ENCODE peak calls at places on chromosome 5, in ten cellular contexts. C is activated T-helper 1 cell treated with anti-CD3 and anti-CD28 coated beads, Interleukin-2, amount 50 U/mL, for 16 hours; F is lower leg skin; S is AG10803; L is adipocyte; Z is endodermal cell; A is skeletal muscle cell; R is brain microvascular endothelial cell; D is RWPE1; G is GM23248. W is an unnamed sample.

GRCh38 chr5:177429248-177430045 is 3.0 kb downstream of the GRK6 start:
- DNase-seq in L (no peak), Z (peak), A (no peak), C (peak), R (no peak), D (no peak), G (no peak), S (no peak), F (no peak), W (no peak)

GRCh38 chr5:175789670-175790069 is 81.7 kb upstream of the CPLX2 start:
- DNase-seq in C (no peak), F (no peak), G (no peak), Z (no peak), D (no peak), R (no peak), S (no peak), A (no peak), L (no peak), W (no peak)

GRCh38 chr5:159061834-159062530 is 37.7 kb downstream of the EBF1 start:
- DNase-seq in R (peak), Z (peak), L (peak), A (no peak), S (no peak), F (no peak), D (no peak), G (peak), C (no peak), W (no peak)

GRCh38 chr5:73826761-73827450 is 200.9 kb downstream of the ARHGEF28 start:
- DNase-seq in A (peak), L (peak), Z (no peak), R (peak), G (peak), F (peak), D (peak), C (no peak), S (peak), W (peak)

GRCh38 chr5:54673523-54674225 is 156.1 kb downstream of the SNX18 start:
- DNase-seq in F (no peak), L (no peak), S (no peak), A (no peak), G (no peak), Z (no peak), C (no peak), R (peak), D (no peak), W (no peak)

GRCh38 chr5:151691706-151692105 is 5.0 kb upstream of the SPARC start:
- DNase-seq in D (no peak), S (no peak), F (no peak), L (no peak), G (peak), A (no peak), R (no peak), C (no peak), Z (no peak), W (no peak)

GRCh38 chr5:178398856-178399722 is 166.5 kb upstream of the PHYKPL start:
- DNase-seq in L (no peak), Z (no peak), C (no peak), F (peak), S (no peak), R (no peak), A (no peak), G (no peak), D (no peak), W (no peak)

GRCh38 chr5:32254987-32255900 is 57.5 kb downstream of the MTMR12 start:
- DNase-seq in L (peak), C (no peak), D (no peak), F (no peak), R (no peak), Z (no peak), S (peak), G (peak), A (peak), W (peak)

GRCh38 chr5:132774896-132775295 is 2.1 kb downstream of the SEPTIN8 start:
- DNase-seq in A (no peak), F (peak), Z (no peak), D (no peak), G (peak), S (no peak), C (no peak), R (no peak), L (no peak), W (no peak)

GRCh38 chr5:23084815-23085214 is 231.7 kb upstream of the CDH12 start:
- DNase-seq in L (no peak), R (no peak), S (no peak), C (no peak), Z (no peak), G (no peak), D (no peak), F (no peak), A (no peak), W (no peak)

GRCh38 chr5:170137694-170138214 is 32.1 kb downstream of the FOXI1 start:
- DNase-seq in A (no peak), S (no peak), L (no peak), G (no peak), C (no peak), Z (peak), R (no peak), D (no peak), F (peak), W (no peak)

GRCh38 chr5:103148213-103148612 is 28.1 kb downstream of the PPIP5K2 start:
- DNase-seq in G (no peak), C (no peak), D (no peak), L (no peak), F (no peak), S (no peak), R (no peak), Z (no peak), A (no peak), W (no peak)

GRCh38 chr5:123881791-123882244 is 369.8 kb downstream of the CSNK1G3 start:
- DNase-seq in Z (no peak), F (no peak), A (no peak), R (peak), L (peak), G (peak), C (no peak), D (peak), S (peak), W (peak)

GRCh38 chr5:76337949-76338589 is 65.0 kb upstream of the IQGAP2 start:
- DNase-seq in L (peak), G (peak), F (no peak), R (peak), C (no peak), Z (peak), S (peak), D (peak), A (peak), W (peak)

GRCh38 chr5:83387041-83387440 is 84.5 kb upstream of the VCAN start:
- DNase-seq in G (peak), S (peak), F (no peak), Z (no peak), D (no peak), A (no peak), C (no peak), R (peak), L (no peak), W (peak)

GRCh38 chr5:177457239-177458121 is 10.9 kb downstream of the PRR7 start:
- DNase-seq in G (peak), D (peak), A (peak), R (peak), S (peak), L (peak), F (peak), C (no peak), Z (peak), W (peak)

GRCh38 chr5:34490501-34491250 is 165.5 kb upstream of the RAI14 start:
- DNase-seq in C (no peak), S (no peak), A (no peak), L (peak), F (no peak), D (no peak), G (peak), R (no peak), Z (peak), W (no peak)

GRCh38 chr5:142179776-142180387 is 71.3 kb downstream of the NDFIP1 start:
- DNase-seq in Z (no peak), D (peak), S (no peak), C (no peak), L (no peak), A (no peak), F (peak), G (no peak), R (no peak), W (no peak)

GRCh38 chr5:37803487-37803886 is 36.4 kb downstream of the GDNF start:
- DNase-seq in L (no peak), Z (no peak), D (no peak), R (no peak), A (no peak), S (peak), G (no peak), C (no peak), F (no peak), W (no peak)

GRCh38 chr5:57720656-57721055 is 238.0 kb upstream of the ACTBL2 start:
- DNase-seq in F (no peak), G (no peak), D (no peak), R (no peak), Z (no peak), L (no peak), C (no peak), S (no peak), A (no peak), W (no peak)

GRCh38 chr5:77987988-77988387 is 211.8 kb upstream of the TBCA start:
- DNase-seq in G (no peak), A (no peak), L (no peak), F (no peak), S (no peak), R (no peak), Z (no peak), C (no peak), D (no peak), W (no peak)

GRCh38 chr5:143235423-143235822 is 168.1 kb downstream of the NR3C1 start:
- DNase-seq in Z (no peak), D (peak), F (peak), A (peak), R (peak), L (peak), G (peak), C (no peak), S (peak), W (peak)

GRCh38 chr5:73902327-73903051 is 276.5 kb downstream of the ARHGEF28 start:
- DNase-seq in S (peak), F (no peak), C (no peak), R (peak), G (peak), Z (peak), A (no peak), L (peak), D (peak), W (peak)

GRCh38 chr5:56693220-56693579 is 122.1 kb upstream of the MAP3K1 start:
- DNase-seq in C (peak), G (no peak), Z (no peak), L (no peak), S (no peak), R (no peak), F (no peak), D (no peak), A (no peak), W (no peak)

GRCh38 chr5:128350705-128351104 is 187.3 kb downstream of the FBN2 start:
- DNase-seq in L (no peak), F (no peak), G (no peak), S (no peak), C (no peak), Z (no peak), A (no peak), D (no peak), R (no peak), W (no peak)

GRCh38 chr5:14167211-14167845 is 24.2 kb downstream of the TRIO start:
- DNase-seq in D (peak), C (no peak), S (peak), F (no peak), L (no peak), G (peak), Z (peak), R (no peak), A (no peak), W (peak)

GRCh38 chr5:10467281-10468198 is 25.9 kb downstream of the ROPN1L start:
- DNase-seq in R (peak), G (peak), D (no peak), L (peak), F (no peak), S (peak), Z (peak), C (no peak), A (no peak), W (no peak)

GRCh38 chr5:132339502-132339901 is 30.0 kb upstream of the SLC22A5 start:
- DNase-seq in L (no peak), A (no peak), D (no peak), Z (no peak), F (no peak), R (no peak), C (no peak), S (no peak), G (no peak), W (no peak)

GRCh38 chr5:55241756-55242155 is 8.3 kb upstream of the CCNO start:
- DNase-seq in A (no peak), R (no peak), Z (no peak), F (no peak), D (no peak), L (no peak), C (no peak), S (no peak), G (no peak), W (no peak)

GRCh38 chr5:3886521-3887461 is 291.2 kb downstream of the IRX1 start:
- DNase-seq in S (no peak), A (no peak), D (no peak), C (no peak), L (no peak), G (no peak), R (no peak), F (no peak), Z (no peak), W (no peak)

GRCh38 chr5:143934821-143935220 is 122.9 kb downstream of the HMHB1 start:
- DNase-seq in R (no peak), G (no peak), S (no peak), C (no peak), D (no peak), Z (no peak), F (no peak), L (no peak), A (no peak), W (no peak)

GRCh38 chr5:132825165-132825823 is 5.2 kb downstream of the SHROOM1 start:
- DNase-seq in R (no peak), L (no peak), S (no peak), Z (peak), A (no peak), D (no peak), F (no peak), C (no peak), G (no peak), W (no peak)

GRCh38 chr5:81631124-81631523 is 119.8 kb downstream of the SSBP2 start:
- DNase-seq in S (peak), Z (no peak), A (peak), L (no peak), F (no peak), D (no peak), R (no peak), G (peak), C (no peak), W (no peak)

GRCh38 chr5:127236254-127236653 is 54.3 kb upstream of the MEGF10 start:
- DNase-seq in R (no peak), A (no peak), S (no peak), Z (no peak), G (no peak), C (no peak), F (no peak), L (no peak), D (no peak), W (no peak)